ENCODE peak calls at places on chromosomes 16 and 17, in ten cellular contexts. T is stimulated activated CD8-positive, alpha-beta memory T cell treated with anti-CD3 and anti-CD28 coated beads, Interleukin-15, amount 100 ng/mL, for 24 hours; J is GM06990; X is bronchial epithelial cell; A is NCI-H1105; I is body of pancreas; W is CD8-positive, alpha-beta memory T cell; H is memory B cell; F is heart right ventricle; O is fibroblast of lung. Q is an unnamed sample.

GRCh38 chr16:19265531-19265930 is 20.0 kb upstream of the CLEC19A start:
- DNase-seq in T (no peak), W (no peak), X (no peak), F (no peak), H (no peak), O (no peak), I (no peak), A (no peak), J (no peak), Q (no peak)

GRCh38 chr17:60630352-60630751 is 30.4 kb downstream of the PPM1D start:
- DNase-seq in I (peak; percentile 18), F (no peak), X (no peak), J (no peak), O (no peak), A (no peak), T (no peak), W (no peak), H (no peak), Q (no peak)

GRCh38 chr16:6016530-6017184 is 919.1 kb upstream of the EEF2KMT start:
- DNase-seq in H (no peak), X (peak; percentile 28), T (no peak), I (peak; percentile 7), F (no peak), O (peak; percentile 45), A (no peak), W (no peak), J (no peak), Q (peak; percentile 29)

GRCh38 chr17:76153640-76154039 is 12.6 kb upstream of the FOXJ1 start:
- DNase-seq in F (no peak), I (no peak), T (no peak), A (no peak), J (no peak), X (no peak), W (no peak), O (peak; percentile 7), H (no peak), Q (peak; percentile 58)

GRCh38 chr16:34078697-34079096 is 619.3 kb downstream of the TP53TG3F start:
- DNase-seq in T (no peak), A (no peak), I (no peak), X (peak; percentile 56), O (peak; percentile 27), J (no peak), W (no peak), F (no peak), H (no peak), Q (no peak)

GRCh38 chr16:67283039-67283825 is 3.9 kb downstream of the PLEKHG4 start:
- DNase-seq in O (peak; percentile 51), F (no peak), T (no peak), W (no peak), X (peak; percentile 57), A (no peak), H (no peak), J (no peak), I (no peak), Q (no peak)

GRCh38 chr17:29004081-29004692 is 1.6 kb downstream of the SEZ6 start:
- DNase-seq in A (no peak), W (no peak), X (no peak), H (no peak), O (peak; percentile 39), J (no peak), F (no peak), I (peak; percentile 23), T (no peak), Q (no peak)

GRCh38 chr17:48592592-48592991 is 987 bp downstream of the HOXB5 start:
- DNase-seq in O (peak; percentile 35), J (no peak), A (no peak), I (no peak), X (no peak), H (no peak), W (no peak), F (no peak), T (no peak), Q (no peak)

GRCh38 chr16:75658175-75658574 is 10.6 kb downstream of the TERF2IP start:
- DNase-seq in T (no peak), I (no peak), X (no peak), H (no peak), O (no peak), A (no peak), W (no peak), F (no peak), J (no peak), Q (no peak)

GRCh38 chr16:31360296-31360695 is 5.3 kb downstream of the ITGAX start:
- DNase-seq in I (no peak), W (no peak), O (no peak), H (no peak), T (no peak), J (no peak), X (no peak), F (no peak), A (no peak), Q (no peak)

GRCh38 chr17:82496529-82497434 is 22.8 kb upstream of the FOXK2 start:
- DNase-seq in T (peak; percentile 78), W (peak; percentile 85), X (peak; percentile 78), I (peak; percentile 97), O (peak; percentile 89), A (peak; percentile 93), H (peak; percentile 81), F (peak; percentile 97), J (peak; percentile 95), Q (no peak)

GRCh38 chr17:14737984-14738651 is 437.2 kb downstream of the HS3ST3B1 start:
- DNase-seq in F (peak; percentile 43), X (peak; percentile 100), H (no peak), W (no peak), A (no peak), O (peak; percentile 82), I (peak; percentile 62), T (no peak), J (no peak), Q (peak; percentile 97)

GRCh38 chr16:68993885-68994284 is 111.6 kb upstream of the HAS3 start:
- DNase-seq in F (no peak), J (no peak), T (no peak), H (no peak), A (no peak), I (no peak), O (peak; percentile 95), W (no peak), X (peak; percentile 96), Q (peak; percentile 82)

GRCh38 chr17:55264273-55264639 is 504 bp upstream of the HLF start:
- DNase-seq in W (no peak), O (no peak), X (no peak), A (no peak), F (no peak), T (no peak), I (no peak), H (no peak), J (no peak), Q (no peak)

GRCh38 chr16:59881366-59881765 is 1147.2 kb upstream of the GOT2 start:
- DNase-seq in T (no peak), A (no peak), J (no peak), X (no peak), O (no peak), I (no peak), W (no peak), F (no peak), H (no peak), Q (no peak)

GRCh38 chr17:57853695-57854094 is 3.9 kb upstream of the MRPS23 start:
- DNase-seq in F (peak; percentile 57), J (no peak), T (no peak), O (no peak), H (no peak), I (peak; percentile 88), X (no peak), W (no peak), A (no peak), Q (no peak)

Q was measured in HepG2.